ENCODE peak calls at places on chromosome 7, in four cellular contexts. One of them, this sample, is unnamed.

GRCh38 chr7:36855330-36855729 is 131.0 kb upstream of the AOAH start:
- DNase-seq in mammary epithelial cell: peak
- DNase-seq in GM23338: no peak
- DNase-seq in neural progenitor cell: no peak
- DNase-seq in this sample: no peak

GRCh38 chr7:41047789-41048191 is 655.1 kb downstream of the INHBA start:
- DNase-seq in mammary epithelial cell: no peak
- DNase-seq in GM23338: no peak
- DNase-seq in neural progenitor cell: no peak
- DNase-seq in this sample: no peak

GRCh38 chr7:65938336-65938895 is 43.6 kb downstream of the GUSB start:
- DNase-seq in mammary epithelial cell: peak
- DNase-seq in GM23338: no peak
- DNase-seq in neural progenitor cell: no peak
- DNase-seq in this sample: peak

GRCh38 chr7:81327468-81327867 is 408.6 kb upstream of the SEMA3C start:
- DNase-seq in mammary epithelial cell: no peak
- DNase-seq in GM23338: no peak
- DNase-seq in neural progenitor cell: no peak
- DNase-seq in this sample: no peak

GRCh38 chr7:19520392-19520791 is 188.4 kb downstream of the POLR1F start:
- DNase-seq in mammary epithelial cell: no peak
- DNase-seq in GM23338: no peak
- DNase-seq in neural progenitor cell: no peak
- DNase-seq in this sample: no peak

GRCh38 chr7:138388673-138389491 is 71.2 kb upstream of the TRIM24 start:
- DNase-seq in mammary epithelial cell: peak
- DNase-seq in GM23338: no peak
- DNase-seq in neural progenitor cell: no peak
- DNase-seq in this sample: no peak

GRCh38 chr7:80145780-80146422 is 11.3 kb downstream of the GNAI1 start:
- DNase-seq in mammary epithelial cell: peak
- DNase-seq in GM23338: no peak
- DNase-seq in neural progenitor cell: no peak
- DNase-seq in this sample: no peak

GRCh38 chr7:142927949-142928348 is 5.6 kb downstream of the TRPV5 start:
- DNase-seq in mammary epithelial cell: no peak
- DNase-seq in GM23338: no peak
- DNase-seq in neural progenitor cell: no peak
- DNase-seq in this sample: no peak

GRCh38 chr7:158110661-158111555 is 476.7 kb downstream of the PTPRN2 start:
- DNase-seq in mammary epithelial cell: no peak
- DNase-seq in GM23338: no peak
- DNase-seq in neural progenitor cell: peak
- DNase-seq in this sample: peak

GRCh38 chr7:33893377-33893776 is 12.0 kb upstream of the BMPER start:
- DNase-seq in mammary epithelial cell: no peak
- DNase-seq in GM23338: no peak
- DNase-seq in neural progenitor cell: no peak
- DNase-seq in this sample: no peak

GRCh38 chr7:33892945-33893344 is 12.4 kb upstream of the BMPER start:
- DNase-seq in mammary epithelial cell: no peak
- DNase-seq in GM23338: no peak
- DNase-seq in neural progenitor cell: no peak
- DNase-seq in this sample: no peak

GRCh38 chr7:33900501-33900900 is 4.8 kb upstream of the BMPER start:
- DNase-seq in mammary epithelial cell: peak
- DNase-seq in GM23338: no peak
- DNase-seq in neural progenitor cell: no peak
- DNase-seq in this sample: no peak

GRCh38 chr7:33901199-33901598 is 4.1 kb upstream of the BMPER start:
- DNase-seq in mammary epithelial cell: no peak
- DNase-seq in GM23338: no peak
- DNase-seq in neural progenitor cell: no peak
- DNase-seq in this sample: peak

DNA sequence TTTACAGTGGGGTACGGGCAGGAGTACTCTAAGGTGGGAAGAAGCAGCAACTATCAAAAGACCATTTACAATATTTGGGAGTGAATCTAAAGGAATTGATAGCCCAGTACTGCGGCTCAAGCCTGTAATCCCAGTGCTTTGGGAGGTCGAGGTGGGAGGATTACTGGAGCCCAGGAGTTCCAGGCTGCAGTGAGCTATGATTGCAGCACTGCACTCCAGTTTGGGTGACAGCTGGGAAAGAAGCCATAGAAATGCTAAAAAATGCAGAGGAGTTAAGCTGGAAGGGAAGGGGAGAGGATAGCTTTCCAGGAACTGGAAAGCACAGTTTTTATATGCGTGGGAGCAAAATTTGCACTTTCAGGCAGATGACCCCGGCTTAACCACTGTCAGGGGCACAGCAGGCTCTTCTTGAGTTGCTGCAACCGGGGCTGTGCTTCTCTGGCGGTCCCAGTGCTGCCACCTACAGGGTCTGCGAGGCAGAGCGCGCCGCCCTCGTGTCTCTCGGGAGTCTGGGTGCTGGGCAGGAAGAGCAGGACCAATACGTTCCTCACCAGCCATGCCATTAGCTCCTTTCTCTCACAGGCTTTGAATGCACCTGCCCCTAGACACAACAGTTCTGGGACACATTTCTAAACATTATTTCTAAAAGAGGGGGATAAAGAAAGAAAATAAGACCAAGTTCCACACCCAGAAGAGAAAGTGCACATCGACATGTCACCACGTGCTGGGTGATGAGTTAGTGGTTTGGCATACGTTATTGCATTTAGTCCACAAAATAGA is 10.1 kb upstream of the BMPER start:
- DNase-seq in mammary epithelial cell: peak
- DNase-seq in GM23338: peak
- DNase-seq in neural progenitor cell: peak
- DNase-seq in this sample: peak
- H2AFZ ChIP-seq in mammary epithelial cell: peak
- H2AFZ ChIP-seq in GM23338: no peak
- H2AFZ ChIP-seq in neural progenitor cell: no peak
- H2AFZ ChIP-seq in this sample: no peak

DNA sequence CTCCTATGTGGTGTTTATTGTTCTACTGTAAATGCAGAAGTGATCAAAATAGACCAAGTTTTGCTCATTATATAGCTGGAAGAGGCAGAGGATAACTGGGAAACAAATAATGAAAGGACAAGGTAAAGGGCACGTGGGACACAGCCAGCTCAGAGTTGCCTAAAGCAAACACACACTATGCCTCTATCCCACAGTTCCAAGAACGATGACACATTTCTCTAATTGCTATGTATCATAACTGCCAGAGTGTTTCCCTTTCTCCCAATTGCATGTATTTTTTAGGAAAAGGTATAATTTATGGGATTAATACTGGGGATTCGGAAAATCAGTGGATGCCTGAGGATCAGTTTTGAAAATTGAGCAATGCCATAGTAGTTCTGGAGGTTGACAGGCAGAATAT is 49.0 kb downstream of the CCDC71L start:
- DNase-seq in mammary epithelial cell: peak
- DNase-seq in GM23338: no peak
- DNase-seq in neural progenitor cell: no peak
- DNase-seq in this sample: no peak
- H2AFZ ChIP-seq in mammary epithelial cell: peak
- H2AFZ ChIP-seq in GM23338: no peak
- H2AFZ ChIP-seq in neural progenitor cell: no peak
- H2AFZ ChIP-seq in this sample: no peak

GRCh38 chr7:103811997-103812396 is 177.5 kb downstream of the RELN start:
- DNase-seq in mammary epithelial cell: peak
- DNase-seq in GM23338: peak
- DNase-seq in neural progenitor cell: no peak
- DNase-seq in this sample: no peak

GRCh38 chr7:103809229-103809994 is 180.0 kb downstream of the RELN start:
- DNase-seq in mammary epithelial cell: no peak
- DNase-seq in GM23338: peak
- DNase-seq in neural progenitor cell: no peak
- DNase-seq in this sample: no peak

GRCh38 chr7:103811315-103811714 is 178.1 kb downstream of the RELN start:
- DNase-seq in mammary epithelial cell: no peak
- DNase-seq in GM23338: no peak
- DNase-seq in neural progenitor cell: no peak
- DNase-seq in this sample: no peak

GRCh38 chr7:103813970-103814369 is 175.5 kb downstream of the RELN start:
- DNase-seq in mammary epithelial cell: no peak
- DNase-seq in GM23338: no peak
- DNase-seq in neural progenitor cell: no peak
- DNase-seq in this sample: no peak

DNA sequence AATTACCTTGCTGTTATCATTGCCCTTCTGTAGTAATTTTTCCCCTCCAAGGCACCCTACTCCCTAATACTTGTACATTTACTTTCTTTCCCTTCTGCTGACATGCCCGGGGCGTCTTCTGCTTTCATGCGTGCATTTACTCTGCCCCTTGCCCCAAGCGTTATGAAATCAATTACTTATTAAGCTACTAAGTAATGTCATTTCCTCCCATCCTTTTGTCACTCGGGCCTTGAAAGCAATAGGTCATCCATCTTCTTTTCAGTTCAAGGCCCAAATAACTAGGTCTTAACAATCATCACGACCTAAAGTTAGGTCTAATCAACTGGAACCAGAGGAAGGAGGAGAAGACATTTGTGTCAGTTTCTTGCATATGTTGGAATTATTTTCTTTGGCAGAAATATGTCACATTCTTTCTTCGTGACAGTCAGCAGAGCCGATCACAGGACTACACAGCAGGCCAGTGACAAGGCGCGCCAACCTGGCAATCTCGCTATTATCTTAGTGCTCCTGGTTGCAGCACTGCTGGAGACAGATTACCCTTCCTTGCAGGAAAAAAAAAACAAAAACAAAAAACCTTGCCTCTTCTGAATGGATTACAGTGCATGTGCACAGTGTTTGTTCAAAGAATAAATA is 179.2 kb downstream of the RELN start:
- DNase-seq in mammary epithelial cell: no peak
- DNase-seq in GM23338: no peak
- DNase-seq in neural progenitor cell: peak
- DNase-seq in this sample: no peak
- H2AFZ ChIP-seq in mammary epithelial cell: no peak
- H2AFZ ChIP-seq in GM23338: no peak
- H2AFZ ChIP-seq in neural progenitor cell: no peak
- H2AFZ ChIP-seq in this sample: no peak

GRCh38 chr7:123657304-123657685 is 1.6 kb downstream of the LMOD2 start:
- DNase-seq in mammary epithelial cell: no peak
- DNase-seq in GM23338: no peak
- DNase-seq in neural progenitor cell: no peak
- DNase-seq in this sample: peak
- H2AFZ ChIP-seq in mammary epithelial cell: no peak
- H2AFZ ChIP-seq in GM23338: no peak
- H2AFZ ChIP-seq in neural progenitor cell: no peak
- H2AFZ ChIP-seq in this sample: no peak

DNA sequence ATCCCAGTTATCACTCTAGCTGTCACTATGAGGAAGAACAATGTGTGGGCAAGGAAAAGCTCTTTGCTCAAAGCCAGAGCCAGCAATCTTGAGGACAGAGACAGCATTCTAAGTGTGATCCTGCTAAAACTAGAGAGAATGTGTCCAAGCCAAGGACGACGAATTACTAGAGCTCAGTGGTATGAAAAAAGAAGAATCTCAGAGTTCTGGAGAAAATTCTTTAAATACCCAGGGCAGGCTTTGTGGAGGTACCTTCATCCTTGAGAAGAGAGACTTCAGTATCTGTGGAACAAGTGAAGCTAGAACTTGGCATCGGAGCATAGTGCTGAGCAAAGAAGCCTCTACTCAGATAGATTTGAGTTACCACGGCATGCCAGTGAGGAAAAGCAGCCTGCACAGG is 209.8 kb downstream of the TRIL start:
- DNase-seq in mammary epithelial cell: no peak
- DNase-seq in GM23338: no peak
- DNase-seq in neural progenitor cell: no peak
- DNase-seq in this sample: no peak
- H2AFZ ChIP-seq in mammary epithelial cell: no peak
- H2AFZ ChIP-seq in GM23338: no peak
- H2AFZ ChIP-seq in neural progenitor cell: peak
- H2AFZ ChIP-seq in this sample: no peak

This sample was measured in osteoblast.